ENCODE peak calls at places on chromosomes 2 and 18, in six cellular contexts. K, X, O, E, P and S are unnamed samples.

GRCh38 chr18:59899298-59900221 is at the start of gene PMAIP1:
- DNase-seq in K (peak), X (no peak), O (peak), E (peak), P (peak), S (peak)

GRCh38 chr2:223696719-223697118 is 94.6 kb upstream of the SCG2 start:
- DNase-seq in K (no peak), X (no peak), O (no peak), E (no peak), P (peak), S (no peak)

GRCh38 chr2:66578067-66578852 is 143.3 kb downstream of the MEIS1 start:
- DNase-seq in K (no peak), X (no peak), O (no peak), E (no peak), P (no peak), S (peak)

GRCh38 chr18:75130591-75131274 is 78.2 kb downstream of the PTGR3 start:
- DNase-seq in K (no peak), X (peak), O (no peak), E (peak), P (no peak), S (no peak)

GRCh38 chr2:163595033-163595432 is 140.8 kb downstream of the FIGN start:
- DNase-seq in K (no peak), X (no peak), O (no peak), E (no peak), P (no peak), S (no peak)

GRCh38 chr2:102359527-102359926 is 3.9 kb downstream of the IL18R1 start:
- DNase-seq in K (no peak), X (no peak), O (no peak), E (no peak), P (no peak), S (no peak)

GRCh38 chr2:66846887-66847286 is 412.0 kb downstream of the MEIS1 start:
- DNase-seq in K (no peak), X (no peak), O (no peak), E (no peak), P (peak), S (no peak)

GRCh38 chr2:113160248-113160647 is 13.5 kb upstream of the PSD4 start:
- DNase-seq in K (no peak), X (no peak), O (no peak), E (no peak), P (no peak), S (no peak)

GRCh38 chr2:191696960-191697359 is 19.0 kb downstream of the NABP1 start:
- DNase-seq in K (no peak), X (no peak), O (no peak), E (no peak), P (no peak), S (no peak)

GRCh38 chr2:156489750-156490466 is 53.7 kb downstream of the GPD2 start:
- DNase-seq in K (no peak), X (no peak), O (no peak), E (no peak), P (no peak), S (no peak)

GRCh38 chr2:128727914-128728313 is 409.2 kb upstream of the HS6ST1 start:
- DNase-seq in K (no peak), X (peak), O (no peak), E (no peak), P (no peak), S (peak)

GRCh38 chr18:5294113-5294617 is 1.4 kb downstream of the ZBTB14 start:
- DNase-seq in K (no peak), X (no peak), O (no peak), E (no peak), P (peak), S (peak)

GRCh38 chr2:182761903-182762302 is 45.8 kb downstream of the DNAJC10 start:
- DNase-seq in K (no peak), X (no peak), O (no peak), E (no peak), P (no peak), S (peak)

GRCh38 chr2:216651370-216651881 is 18.2 kb downstream of the IGFBP2 start:
- DNase-seq in K (no peak), X (no peak), O (no peak), E (no peak), P (peak), S (peak)

GRCh38 chr2:230981704-230982103 is 14.2 kb upstream of the SPATA3 start:
- DNase-seq in K (peak), X (no peak), O (no peak), E (no peak), P (no peak), S (no peak)

GRCh38 chr2:159290289-159290907 is 3.9 kb upstream of the WDSUB1 start:
- DNase-seq in K (peak), X (peak), O (peak), E (no peak), P (peak), S (peak)

GRCh38 chr18:65322895-65323294 is 427.9 kb upstream of the CDH7 start:
- DNase-seq in K (no peak), X (no peak), O (no peak), E (no peak), P (no peak), S (no peak)

GRCh38 chr2:225091336-225091735 is 49.1 kb upstream of the DOCK10 start:
- DNase-seq in K (no peak), X (peak), O (peak), E (no peak), P (no peak), S (peak)

GRCh38 chr2:121974919-121975654 is 219.6 kb downstream of the TSN start:
- DNase-seq in K (peak), X (peak), O (peak), E (no peak), P (peak), S (peak)

GRCh38 chr2:179106342-179107178 is 56.6 kb upstream of the CCDC141 start:
- DNase-seq in K (peak), X (peak), O (peak), E (peak), P (peak), S (peak)

GRCh38 chr2:50395510-50396300 is 636.2 kb downstream of the NRXN1 start:
- DNase-seq in K (no peak), X (no peak), O (no peak), E (no peak), P (no peak), S (no peak)

GRCh38 chr2:9136997-9137819 is 69.4 kb upstream of the ASAP2 start:
- DNase-seq in K (no peak), X (no peak), O (no peak), E (no peak), P (no peak), S (no peak)

GRCh38 chr2:54403512-54404238 is 52.5 kb upstream of the SPTBN1 start:
- DNase-seq in K (no peak), X (no peak), O (no peak), E (no peak), P (no peak), S (no peak)

GRCh38 chr18:55234366-55235093 is 275.3 kb upstream of the CCDC68 start:
- DNase-seq in K (peak), X (no peak), O (peak), E (peak), P (peak), S (peak)

GRCh38 chr18:2538844-2539243 is 32.5 kb downstream of the METTL4 start:
- DNase-seq in K (no peak), X (peak), O (no peak), E (no peak), P (no peak), S (peak)

GRCh38 chr2:156110890-156111289 is 221.6 kb downstream of the NR4A2 start:
- DNase-seq in K (peak), X (no peak), O (no peak), E (no peak), P (peak), S (no peak)

GRCh38 chr2:161839931-161840330 is 215.7 kb downstream of the SLC4A10 start:
- DNase-seq in K (no peak), X (no peak), O (no peak), E (no peak), P (no peak), S (no peak)

GRCh38 chr2:2689313-2689712 is 358.2 kb upstream of the MYT1L start:
- DNase-seq in K (no peak), X (no peak), O (no peak), E (no peak), P (no peak), S (no peak)

GRCh38 chr2:225599856-225600255 is 200.3 kb downstream of the NYAP2 start:
- DNase-seq in K (no peak), X (no peak), O (no peak), E (no peak), P (no peak), S (no peak)

GRCh38 chr18:25805939-25806338 is 284.5 kb downstream of the SS18 start:
- DNase-seq in K (no peak), X (no peak), O (no peak), E (no peak), P (no peak), S (no peak)

GRCh38 chr18:9182852-9183399 is 46.3 kb downstream of the ANKRD12 start:
- DNase-seq in K (no peak), X (no peak), O (no peak), E (no peak), P (no peak), S (no peak)

GRCh38 chr18:46386788-46387187 is 270.2 kb downstream of the LOXHD1 start:
- DNase-seq in K (no peak), X (no peak), O (no peak), E (no peak), P (no peak), S (peak)

GRCh38 chr2:32522770-32523169 is 105.1 kb upstream of the TTC27 start:
- DNase-seq in K (no peak), X (no peak), O (no peak), E (no peak), P (no peak), S (no peak)

GRCh38 chr2:239239607-239240479 is 161.0 kb downstream of the HDAC4 start:
- DNase-seq in K (no peak), X (no peak), O (no peak), E (peak), P (no peak), S (no peak)

GRCh38 chr2:163364736-163365135 is 371.1 kb downstream of the FIGN start:
- DNase-seq in K (no peak), X (no peak), O (no peak), E (no peak), P (no peak), S (no peak)

GRCh38 chr2:109318150-109318948 is 189.3 kb downstream of the SH3RF3 start:
- DNase-seq in K (no peak), X (peak), O (no peak), E (peak), P (no peak), S (peak)

GRCh38 chr2:20089715-20090464 is 38.5 kb upstream of the LAPTM4A start:
- DNase-seq in K (no peak), X (no peak), O (no peak), E (no peak), P (no peak), S (no peak)

GRCh38 chr2:202418027-202418426 is 41.9 kb downstream of the BMPR2 start:
- DNase-seq in K (no peak), X (no peak), O (no peak), E (no peak), P (no peak), S (no peak)

GRCh38 chr2:71455741-71456569 is 2.6 kb downstream of the DYSF start:
- DNase-seq in K (no peak), X (no peak), O (no peak), E (peak), P (no peak), S (no peak)